ENCODE peak calls at places on chromosome 20, in five cellular contexts. V is A549, Q is thyroid gland, W is choroid plexus epithelial cell, M is fibroblast of the aortic adventitia. F is an unnamed sample.

GRCh38 chr20:51961964-51962761 is 159.8 kb upstream of the SALL4 start:
- DNase-seq in W (no peak), Q (no peak), M (no peak), V (no peak), F (no peak)

GRCh38 chr20:13276945-13277582 is 56.0 kb downstream of the ISM1 start:
- DNase-seq in M (no peak), V (no peak), Q (no peak), W (no peak), F (no peak)

GRCh38 chr20:54140927-54141566 is 32.7 kb downstream of the CYP24A1 start:
- DNase-seq in V (no peak), M (peak; percentile 73), W (peak; percentile 79), Q (no peak), F (peak; percentile 92)

GRCh38 chr20:36098364-36098763 is 56.2 kb upstream of the EPB41L1 start:
- DNase-seq in V (no peak), M (peak; percentile 71), W (peak; percentile 41), Q (peak; percentile 44), F (peak; percentile 83)

GRCh38 chr20:17654649-17655285 is 27.3 kb downstream of the RRBP1 start:
- DNase-seq in V (no peak), M (peak; percentile 79), Q (peak; percentile 80), W (peak; percentile 69), F (peak; percentile 72)

GRCh38 chr20:40286991-40287531 is 402.0 kb downstream of the MAFB start:
- DNase-seq in M (no peak), Q (peak; percentile 95), V (no peak), W (peak; percentile 36), F (no peak)

GRCh38 chr20:50713677-50714101 is 17.7 kb upstream of the PARD6B start:
- DNase-seq in M (peak; percentile 75), Q (no peak), W (peak; percentile 85), V (no peak), F (peak; percentile 64)

GRCh38 chr20:23637282-23638221 is at the start of gene CST3:
- DNase-seq in V (peak; percentile 97), W (peak; percentile 89), Q (peak; percentile 88), M (peak; percentile 82), F (peak; percentile 85)

GRCh38 chr20:10985536-10985935 is 311.7 kb upstream of the JAG1 start:
- DNase-seq in M (peak; percentile 85), Q (no peak), V (no peak), W (peak; percentile 88), F (peak; percentile 85)

GRCh38 chr20:52941803-52942202 is 30.4 kb upstream of the TSHZ2 start:
- DNase-seq in V (no peak), W (no peak), Q (no peak), M (no peak), F (no peak)

GRCh38 chr20:34363062-34364012 is at the start of gene ITCH:
- DNase-seq in W (peak; percentile 97), M (peak; percentile 94), Q (peak; percentile 97), V (peak; percentile 98), F (peak; percentile 95)

GRCh38 chr20:21352703-21353102 is 44.6 kb downstream of the NKX2-4 start:
- DNase-seq in V (no peak), M (peak; percentile 59), W (peak; percentile 90), Q (no peak), F (peak; percentile 73)

GRCh38 chr20:56765172-56766073 is 136.3 kb downstream of the TFAP2C start:
- DNase-seq in V (no peak), M (no peak), W (no peak), Q (no peak), F (no peak)

GRCh38 chr20:17893480-17893879 is 75.1 kb downstream of the SNX5 start:
- DNase-seq in M (no peak), V (no peak), W (no peak), Q (no peak), F (no peak)

GRCh38 chr20:17617868-17618672 is 48.2 kb downstream of the DSTN start:
- DNase-seq in V (no peak), M (no peak), W (no peak), Q (peak; percentile 91), F (no peak)

DNA sequence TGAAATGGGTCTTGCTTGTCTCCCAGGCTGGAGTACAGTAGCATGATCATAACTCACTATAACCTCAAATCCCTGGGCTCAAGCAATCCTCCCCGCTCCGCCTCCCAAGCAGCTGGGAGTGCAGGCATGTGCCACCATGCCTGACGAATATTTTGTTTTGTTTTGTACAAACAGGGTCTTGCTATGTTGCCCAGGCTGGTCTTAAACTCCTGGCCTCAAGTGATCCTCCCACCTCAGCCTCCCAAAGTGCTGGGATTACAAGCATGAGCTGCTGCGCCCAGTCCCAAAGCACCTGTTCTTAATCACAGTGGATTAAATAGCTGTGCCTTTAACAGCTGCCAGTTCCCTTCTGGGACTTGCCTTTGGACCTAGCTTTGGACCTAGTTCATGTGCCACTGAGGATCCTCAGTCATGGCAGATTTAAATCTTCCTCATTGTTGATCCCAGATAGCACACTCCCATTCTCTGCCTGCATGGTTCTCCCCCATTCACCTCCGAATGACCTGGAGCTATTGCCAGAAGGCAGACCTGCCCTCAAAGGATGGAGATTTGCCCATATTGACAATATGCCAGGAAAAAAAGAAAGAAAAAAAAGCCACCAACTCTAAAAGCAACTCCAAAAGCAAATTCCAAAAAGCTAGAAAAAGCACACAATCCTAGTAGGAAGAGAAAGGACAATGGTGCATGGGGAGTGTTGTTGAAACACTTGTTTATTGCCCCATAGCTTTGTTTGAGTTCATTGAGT is 10.6 kb downstream of the POFUT1 start:
- DNase-seq in M (no peak), Q (no peak), V (no peak), W (no peak), F (no peak)
- TF ChIP-seq CTCF in M (no peak), Q (no peak), V (no peak), W (no peak), F (no peak)

GRCh38 chr20:31843881-31844280 is 1.5 kb downstream of the FOXS1 start:
- DNase-seq in V (no peak), W (no peak), Q (no peak), M (no peak), F (no peak)
- H3K4me3 ChIP-seq in V (no peak overlapping the region), W (no peak overlapping the region), Q (no peak overlapping the region), M (no peak overlapping the region), F (peak overlapping the region; percentile 62)

GRCh38 chr20:62790075-62790474 is 6.2 kb upstream of the MRGBP start:
- DNase-seq in W (no peak), V (no peak), M (no peak), Q (no peak), F (no peak)
- TF ChIP-seq CTCF in W (no peak), V (no peak), M (no peak), Q (no peak), F (no peak)

GRCh38 chr20:48171071-48171470 is 385.8 kb upstream of the SULF2 start:
- DNase-seq in M (no peak), Q (no peak), V (no peak), W (no peak), F (no peak)
- H3K4me3 ChIP-seq in M (no peak overlapping the region), Q (no peak overlapping the region), V (no peak overlapping the region), W (no peak overlapping the region), F (no peak overlapping the region)

DNA sequence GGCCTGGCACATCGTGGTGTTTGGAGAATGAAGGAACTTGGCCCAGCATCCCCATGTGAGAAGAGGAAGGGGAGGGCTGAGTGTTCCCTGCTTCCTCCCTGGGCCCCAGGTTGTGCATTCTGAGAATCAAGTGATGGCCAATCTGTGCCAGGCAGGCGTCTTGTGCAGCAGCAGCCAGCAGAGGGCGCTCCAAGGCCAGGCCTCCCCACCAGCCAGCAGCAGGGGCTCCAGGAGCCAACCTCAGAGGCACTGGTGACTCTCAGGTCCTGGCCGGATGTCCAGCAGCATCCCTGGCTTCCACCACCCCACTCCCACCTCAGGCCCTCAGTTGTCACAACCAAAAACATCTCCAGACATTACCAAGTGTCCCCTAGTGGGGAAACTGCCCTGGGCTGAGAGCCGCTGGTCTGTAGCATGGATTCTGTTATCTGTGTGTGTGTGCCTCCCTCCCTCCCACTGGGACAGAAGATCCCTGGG is 192.0 kb downstream of the PREX1 start:
- DNase-seq in M (peak; percentile 46), W (peak; percentile 68), V (peak; percentile 73), Q (peak; percentile 51), F (peak; percentile 61)
- TF ChIP-seq CTCF in M (peak; percentile 93), W (peak; percentile 98), V (peak; percentile 64), Q (peak; percentile 46), F (peak; percentile 99)

GRCh38 chr20:46014517-46015396 is 6.0 kb downstream of the MMP9 start:
- DNase-seq in V (no peak), W (no peak), Q (no peak), M (no peak), F (no peak)
- H3K4me3 ChIP-seq in V (peak overlapping the region; percentile 44), W (no peak overlapping the region), Q (no peak overlapping the region), M (no peak overlapping the region), F (no peak overlapping the region)

GRCh38 chr20:58892126-58892931 is 39.8 kb downstream of the GNAS start:
- DNase-seq in V (peak; percentile 76), M (peak; percentile 56), W (peak; percentile 51), Q (peak; percentile 88), F (peak; percentile 65)
- TF ChIP-seq CTCF in V (no peak), M (no peak), W (no peak), Q (no peak), F (no peak)

F was measured in cardiac fibroblast.